ENCODE peak calls at places on chromosomes 6 and 20, in five cellular contexts. A is adrenal gland, S is PC-9, L is heart right ventricle, I is breast epithelium. Y is an unnamed sample. For H3K27me3, the result is how much of the 10 kb centered on the place peaks cover.

GRCh38 chr6:13485923-13486557 is 1.4 kb downstream of the GFOD1 start:
- DNase-seq in S (no peak), L (no peak), I (no peak), A (no peak), Y (peak)

GRCh38 chr20:33817411-33817810 is 6.3 kb downstream of the CHMP4B start:
- DNase-seq in S (no peak), I (no peak), L (no peak), A (no peak), Y (no peak)

GRCh38 chr6:137099689-137100398 is 55.1 kb upstream of the IL20RA start:
- DNase-seq in I (no peak), L (no peak), A (no peak), S (no peak), Y (no peak)

GRCh38 chr6:140062042-140063041 is 687.9 kb upstream of the CITED2 start:
- DNase-seq in L (peak), A (peak), I (peak), S (peak), Y (peak)

GRCh38 chr6:164124473-164124872 is 710.0 kb downstream of the QKI start:
- DNase-seq in A (no peak), I (no peak), S (no peak), L (no peak), Y (no peak)

GRCh38 chr6:17394192-17394611 is 807 bp downstream of the CAP2 start:
- DNase-seq in A (peak), L (peak), I (no peak), S (peak), Y (peak)

GRCh38 chr6:43269273-43270007 is 26.2 kb downstream of the TTBK1 start:
- DNase-seq in S (no peak), I (no peak), L (peak), A (peak), Y (no peak)

GRCh38 chr6:161141173-161141572 is 132.7 kb downstream of the AGPAT4 start:
- DNase-seq in A (no peak), L (no peak), S (no peak), I (no peak), Y (no peak)

GRCh38 chr20:63767886-63768285 is 28.3 kb downstream of the SLC2A4RG start:
- DNase-seq in A (no peak), I (no peak), L (no peak), S (no peak), Y (no peak)

GRCh38 chr20:62473717-62474584 is 1.8 kb downstream of the GATA5 start:
- DNase-seq in L (no peak), A (no peak), S (no peak), I (no peak), Y (no peak)
- H3K27me3 ChIP-seq in L (half or more), A (under half), S (half or more), I (half or more), Y (half or more)

GRCh38 chr6:5516036-5516435 is 254.7 kb downstream of the FARS2 start:
- DNase-seq in L (no peak), I (no peak), A (no peak), S (no peak), Y (no peak)

GRCh38 chr6:5512422-5512821 is 251.1 kb downstream of the FARS2 start:
- DNase-seq in I (no peak), A (no peak), S (no peak), L (no peak), Y (no peak)

GRCh38 chr6:5515200-5515599 is 253.9 kb downstream of the FARS2 start:
- DNase-seq in I (no peak), A (no peak), L (no peak), S (no peak), Y (no peak)

GRCh38 chr6:5513393-5513792 is 252.1 kb downstream of the FARS2 start:
- DNase-seq in L (no peak), I (no peak), S (no peak), A (no peak), Y (no peak)

DNA sequence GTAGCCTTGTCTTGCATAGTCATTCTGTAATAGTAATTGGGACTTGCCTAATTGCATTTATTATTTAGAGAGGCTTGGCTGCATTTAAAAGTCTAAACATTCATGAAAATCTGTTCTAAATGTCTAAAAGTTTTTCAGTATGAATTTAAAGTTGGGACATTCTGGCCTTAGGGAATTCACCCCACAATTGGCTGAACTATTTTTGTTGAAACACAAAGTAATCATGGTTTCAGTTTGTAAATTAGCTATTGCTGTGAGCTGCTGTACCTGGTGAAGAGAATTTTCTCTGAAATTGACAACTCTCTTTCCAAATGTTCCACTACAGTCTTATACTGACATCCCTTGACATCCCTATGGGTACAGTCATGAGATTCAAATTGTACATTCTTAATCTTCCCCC is 253.0 kb downstream of the FARS2 start:
- DNase-seq in I (no peak), L (no peak), S (no peak), A (no peak), Y (no peak)
- H3K27ac ChIP-seq in I (no peak), L (no peak), S (no peak), A (no peak), Y (no peak)

DNA sequence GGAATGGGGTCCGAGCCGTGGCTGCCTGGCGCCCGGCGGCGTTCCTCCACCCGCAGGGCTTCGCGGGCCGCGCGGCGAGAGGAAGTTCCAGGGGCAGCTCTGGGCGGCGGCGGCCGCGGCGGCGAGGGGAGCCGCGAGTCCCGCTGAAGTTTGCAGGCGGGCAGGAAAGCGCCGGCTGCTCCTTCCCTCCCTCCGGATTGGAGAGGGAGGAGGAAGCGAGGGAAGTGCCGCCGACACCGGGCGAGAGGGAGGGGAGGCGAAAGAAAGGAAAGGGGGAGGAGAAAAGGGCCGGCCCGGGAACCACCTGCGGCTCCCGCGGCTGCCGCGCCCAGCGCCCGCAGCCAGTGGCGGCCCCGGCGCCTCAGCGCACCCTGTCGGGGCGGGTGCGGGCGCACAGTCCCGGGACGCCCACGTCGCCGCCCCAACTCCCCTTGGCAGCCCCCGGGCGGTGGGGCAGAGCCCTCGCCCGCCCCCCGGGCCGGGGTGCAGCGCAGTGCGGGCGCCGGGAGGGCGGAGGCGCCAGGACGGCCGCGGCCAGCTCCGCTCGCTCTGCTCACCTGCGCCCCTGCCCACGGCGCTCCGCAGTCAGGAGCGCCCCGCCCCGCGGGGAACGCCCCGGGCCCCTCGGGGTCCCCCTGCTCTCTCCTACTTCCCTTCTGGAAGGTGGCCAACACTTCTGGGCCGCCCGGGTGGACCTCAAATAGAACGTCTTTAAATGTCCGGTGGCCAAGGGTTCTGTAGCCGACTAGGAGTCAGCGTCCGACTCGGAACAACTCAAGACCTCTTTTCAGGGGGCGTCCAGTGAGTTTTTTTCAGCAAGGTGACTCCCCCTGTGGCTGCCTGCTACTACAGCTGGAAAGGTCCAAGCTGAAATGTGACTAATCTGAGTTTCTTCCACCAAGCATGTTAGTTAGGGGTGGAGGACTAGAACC is 80.3 kb upstream of the CCDC28A start:
- DNase-seq in A (peak), S (peak), I (peak), L (peak), Y (peak)
- H3K27me3 ChIP-seq in A (under half), S (under half), I (under half), L (under half), Y (under half)

DNA sequence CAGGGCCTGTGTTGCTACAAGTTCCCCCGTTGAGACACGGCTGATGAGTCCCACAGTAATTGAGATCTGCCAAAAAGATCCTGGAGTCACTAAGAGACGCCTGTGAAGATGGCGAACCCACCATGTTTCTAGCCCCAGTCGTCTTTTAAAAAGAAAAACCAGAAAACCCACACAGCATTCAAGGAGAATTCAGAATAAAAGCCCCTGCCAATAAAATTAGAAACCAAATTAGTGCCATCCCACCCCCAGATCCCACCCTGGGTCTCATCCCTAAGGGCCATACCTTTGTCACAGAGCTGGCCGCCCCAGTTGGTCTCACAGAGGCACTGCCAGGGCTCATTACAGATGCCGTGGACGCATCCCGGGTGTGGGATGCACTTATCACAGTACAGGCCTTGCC is 21.6 kb downstream of the JAG1 start:
- DNase-seq in I (no peak), S (no peak), A (no peak), L (no peak), Y (no peak)
- H3K27ac ChIP-seq in I (peak), S (no peak), A (no peak), L (peak), Y (peak)

GRCh38 chr6:125753218-125753936 is 3.9 kb downstream of the HEY2 start:
- DNase-seq in I (no peak), L (no peak), A (no peak), S (no peak), Y (no peak)

GRCh38 chr6:125750692-125751333 is 1.4 kb downstream of the HEY2 start:
- DNase-seq in L (no peak), I (no peak), S (no peak), A (no peak), Y (no peak)

GRCh38 chr6:125751334-125751916 is 2.0 kb downstream of the HEY2 start:
- DNase-seq in L (no peak), I (no peak), S (no peak), A (no peak), Y (no peak)

GRCh38 chr6:125752773-125753172 is 3.3 kb downstream of the HEY2 start:
- DNase-seq in L (no peak), A (no peak), I (no peak), S (no peak), Y (no peak)

DNA sequence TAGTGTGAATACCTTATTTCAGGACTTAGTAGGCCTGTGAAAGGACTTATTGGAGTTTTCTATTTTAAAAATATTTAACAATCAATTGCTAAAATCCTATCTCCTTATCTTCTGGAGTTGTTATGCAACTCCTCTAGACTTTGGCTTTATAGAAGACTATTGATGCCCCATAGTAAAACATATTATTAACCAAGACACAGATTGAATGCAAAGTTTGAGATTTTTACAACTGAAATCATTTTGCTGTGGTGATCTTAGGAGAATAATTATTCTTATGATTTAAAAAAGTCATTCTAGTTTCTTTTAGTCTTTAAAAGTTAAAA is 4.5 kb downstream of the HEY2 start:
- DNase-seq in S (no peak), I (no peak), A (no peak), L (no peak), Y (no peak)
- H3K27me3 ChIP-seq in S (under half), I (under half), A (under half), L (half or more), Y (under half)